ENCODE peak calls at places on chromosome 20, in seven cellular contexts. One of them, this sample, is unnamed.

GRCh38 chr20:17014967-17015366 is 211.9 kb upstream of the PCSK2 start:
- DNase-seq in activated B cell treated with CpG ODN at 0.5 μM for 24 hours: no peak
- DNase-seq in left ventricle myocardium inferior: no peak
- DNase-seq in WTC11: no peak
- DNase-seq in HEK293T: no peak
- DNase-seq in adrenal gland: no peak
- DNase-seq in astrocyte of the cerebellum: no peak
- DNase-seq in this sample: no peak

GRCh38 chr20:48694466-48694865 is 133.3 kb downstream of the PREX1 start:
- DNase-seq in activated B cell treated with CpG ODN at 0.5 μM for 24 hours: no peak
- DNase-seq in left ventricle myocardium inferior: no peak
- DNase-seq in WTC11: no peak
- DNase-seq in HEK293T: no peak
- DNase-seq in adrenal gland: no peak
- DNase-seq in astrocyte of the cerebellum: no peak
- DNase-seq in this sample: no peak

GRCh38 chr20:42484790-42485365 is 704.8 kb downstream of the PTPRT start:
- DNase-seq in activated B cell treated with CpG ODN at 0.5 μM for 24 hours: no peak
- DNase-seq in left ventricle myocardium inferior: no peak
- DNase-seq in WTC11: no peak
- DNase-seq in HEK293T: no peak
- DNase-seq in adrenal gland: no peak
- DNase-seq in astrocyte of the cerebellum: no peak
- DNase-seq in this sample: no peak

GRCh38 chr20:48189177-48189576 is 403.9 kb upstream of the SULF2 start:
- DNase-seq in activated B cell treated with CpG ODN at 0.5 μM for 24 hours: no peak
- DNase-seq in left ventricle myocardium inferior: no peak
- DNase-seq in WTC11: peak; percentile 34
- DNase-seq in HEK293T: no peak
- DNase-seq in adrenal gland: peak; percentile 27
- DNase-seq in astrocyte of the cerebellum: no peak
- DNase-seq in this sample: no peak

GRCh38 chr20:38017959-38018358 is 15.3 kb downstream of the TTI1 start:
- DNase-seq in activated B cell treated with CpG ODN at 0.5 μM for 24 hours: no peak
- DNase-seq in left ventricle myocardium inferior: no peak
- DNase-seq in WTC11: no peak
- DNase-seq in HEK293T: no peak
- DNase-seq in adrenal gland: no peak
- DNase-seq in astrocyte of the cerebellum: no peak
- DNase-seq in this sample: no peak

GRCh38 chr20:63771046-63771707 is 31.6 kb downstream of the SLC2A4RG start:
- DNase-seq in activated B cell treated with CpG ODN at 0.5 μM for 24 hours: no peak
- DNase-seq in left ventricle myocardium inferior: no peak
- DNase-seq in WTC11: no peak
- DNase-seq in HEK293T: no peak
- DNase-seq in adrenal gland: no peak
- DNase-seq in astrocyte of the cerebellum: no peak
- DNase-seq in this sample: no peak

GRCh38 chr20:11716239-11716944 is 201.3 kb upstream of the BTBD3 start:
- DNase-seq in activated B cell treated with CpG ODN at 0.5 μM for 24 hours: no peak
- DNase-seq in left ventricle myocardium inferior: no peak
- DNase-seq in WTC11: peak; percentile 29
- DNase-seq in HEK293T: peak; percentile 65
- DNase-seq in adrenal gland: no peak
- DNase-seq in astrocyte of the cerebellum: peak; percentile 97
- DNase-seq in this sample: no peak

GRCh38 chr20:45104786-45105185 is 3.9 kb upstream of the KCNS1 start:
- DNase-seq in activated B cell treated with CpG ODN at 0.5 μM for 24 hours: no peak
- DNase-seq in left ventricle myocardium inferior: no peak
- DNase-seq in WTC11: no peak
- DNase-seq in HEK293T: no peak
- DNase-seq in adrenal gland: no peak
- DNase-seq in astrocyte of the cerebellum: peak; percentile 18
- DNase-seq in this sample: no peak

GRCh38 chr20:25061103-25061799 is 3.3 kb upstream of the ACSS1 start:
- DNase-seq in activated B cell treated with CpG ODN at 0.5 μM for 24 hours: no peak
- DNase-seq in left ventricle myocardium inferior: no peak
- DNase-seq in WTC11: peak; percentile 3
- DNase-seq in HEK293T: no peak
- DNase-seq in adrenal gland: no peak
- DNase-seq in astrocyte of the cerebellum: no peak
- DNase-seq in this sample: peak; percentile 61

GRCh38 chr20:13199279-13199678 is 21.8 kb upstream of the ISM1 start:
- DNase-seq in activated B cell treated with CpG ODN at 0.5 μM for 24 hours: no peak
- DNase-seq in left ventricle myocardium inferior: no peak
- DNase-seq in WTC11: no peak
- DNase-seq in HEK293T: peak; percentile 16
- DNase-seq in adrenal gland: no peak
- DNase-seq in astrocyte of the cerebellum: no peak
- DNase-seq in this sample: no peak

GRCh38 chr20:19071442-19071717 is 141.1 kb upstream of the SLC24A3 start:
- DNase-seq in activated B cell treated with CpG ODN at 0.5 μM for 24 hours: no peak
- DNase-seq in left ventricle myocardium inferior: no peak
- DNase-seq in WTC11: no peak
- DNase-seq in HEK293T: no peak
- DNase-seq in adrenal gland: no peak
- DNase-seq in astrocyte of the cerebellum: no peak
- DNase-seq in this sample: no peak

GRCh38 chr20:37649017-37649416 is 44.8 kb upstream of the CTNNBL1 start:
- DNase-seq in activated B cell treated with CpG ODN at 0.5 μM for 24 hours: no peak
- DNase-seq in left ventricle myocardium inferior: no peak
- DNase-seq in WTC11: no peak
- DNase-seq in HEK293T: no peak
- DNase-seq in adrenal gland: no peak
- DNase-seq in astrocyte of the cerebellum: no peak
- DNase-seq in this sample: no peak

GRCh38 chr20:54115172-54115854 is 44.9 kb upstream of the BCAS1 start:
- DNase-seq in activated B cell treated with CpG ODN at 0.5 μM for 24 hours: no peak
- DNase-seq in left ventricle myocardium inferior: no peak
- DNase-seq in WTC11: no peak
- DNase-seq in HEK293T: no peak
- DNase-seq in adrenal gland: no peak
- DNase-seq in astrocyte of the cerebellum: no peak
- DNase-seq in this sample: peak; percentile 47

GRCh38 chr20:32978009-32978335 is 26.3 kb downstream of the SUN5 start:
- DNase-seq in activated B cell treated with CpG ODN at 0.5 μM for 24 hours: no peak
- DNase-seq in left ventricle myocardium inferior: no peak
- DNase-seq in WTC11: no peak
- DNase-seq in HEK293T: no peak
- DNase-seq in adrenal gland: no peak
- DNase-seq in astrocyte of the cerebellum: no peak
- DNase-seq in this sample: no peak

GRCh38 chr20:1287787-1288569 is 21.9 kb downstream of the SNPH start:
- DNase-seq in activated B cell treated with CpG ODN at 0.5 μM for 24 hours: no peak
- DNase-seq in left ventricle myocardium inferior: no peak
- DNase-seq in WTC11: no peak
- DNase-seq in HEK293T: no peak
- DNase-seq in adrenal gland: no peak
- DNase-seq in astrocyte of the cerebellum: no peak
- DNase-seq in this sample: peak; percentile 57

GRCh38 chr20:62762801-62763368 is 33.4 kb upstream of the MRGBP start:
- DNase-seq in activated B cell treated with CpG ODN at 0.5 μM for 24 hours: no peak
- DNase-seq in left ventricle myocardium inferior: no peak
- DNase-seq in WTC11: no peak
- DNase-seq in HEK293T: no peak
- DNase-seq in adrenal gland: no peak
- DNase-seq in astrocyte of the cerebellum: no peak
- DNase-seq in this sample: peak; percentile 32

GRCh38 chr20:58523072-58523681 is 8.0 kb upstream of the APCDD1L start:
- DNase-seq in activated B cell treated with CpG ODN at 0.5 μM for 24 hours: no peak
- DNase-seq in left ventricle myocardium inferior: no peak
- DNase-seq in WTC11: no peak
- DNase-seq in HEK293T: no peak
- DNase-seq in adrenal gland: no peak
- DNase-seq in astrocyte of the cerebellum: no peak
- DNase-seq in this sample: no peak